ENCODE peak calls at places on chromosomes 13 and 19, in seven cellular contexts. One of them, this sample, is unnamed.

GRCh38 chr13:45179428-45179827 is 21.4 kb downstream of the KCTD4 start:
- DNase-seq in GM06990: no peak
- DNase-seq in thoracic aorta: no peak
- DNase-seq in PC-9: no peak
- DNase-seq in mammary epithelial cell: no peak
- DNase-seq in body of pancreas: no peak
- DNase-seq in neural progenitor cell: no peak
- DNase-seq in this sample: no peak

GRCh38 chr13:29156136-29156535 is 336.0 kb downstream of the MTUS2 start:
- DNase-seq in body of pancreas: no peak
- DNase-seq in thoracic aorta: no peak
- DNase-seq in mammary epithelial cell: no peak
- DNase-seq in neural progenitor cell: no peak
- DNase-seq in PC-9: no peak
- DNase-seq in GM06990: no peak
- DNase-seq in this sample: no peak

GRCh38 chr19:16205205-16206045 is 7.7 kb downstream of the AP1M1 start:
- DNase-seq in neural progenitor cell: no peak
- DNase-seq in GM06990: no peak
- DNase-seq in mammary epithelial cell: no peak
- DNase-seq in thoracic aorta: no peak
- DNase-seq in PC-9: no peak
- DNase-seq in body of pancreas: no peak
- DNase-seq in this sample: no peak

GRCh38 chr19:11261902-11262839 is at the start of gene DOCK6:
- DNase-seq in mammary epithelial cell: no peak
- DNase-seq in GM06990: no peak
- DNase-seq in body of pancreas: peak; percentile 44
- DNase-seq in PC-9: peak; percentile 24
- DNase-seq in neural progenitor cell: peak; percentile 80
- DNase-seq in thoracic aorta: no peak
- DNase-seq in this sample: no peak

GRCh38 chr13:52652980-52653303 is 306 bp downstream of the SUGT1 start:
- DNase-seq in thoracic aorta: peak; percentile 4
- DNase-seq in neural progenitor cell: no peak
- DNase-seq in PC-9: no peak
- DNase-seq in GM06990: no peak
- DNase-seq in body of pancreas: no peak
- DNase-seq in mammary epithelial cell: no peak
- DNase-seq in this sample: no peak

GRCh38 chr13:99143904-99144303 is 56.8 kb upstream of the UBAC2 start:
- DNase-seq in body of pancreas: no peak
- DNase-seq in neural progenitor cell: no peak
- DNase-seq in PC-9: no peak
- DNase-seq in GM06990: no peak
- DNase-seq in thoracic aorta: no peak
- DNase-seq in mammary epithelial cell: no peak
- DNase-seq in this sample: no peak

GRCh38 chr13:25214371-25215252 is 42.5 kb upstream of the AMER2 start:
- DNase-seq in thoracic aorta: no peak
- DNase-seq in mammary epithelial cell: peak; percentile 16
- DNase-seq in neural progenitor cell: no peak
- DNase-seq in PC-9: no peak
- DNase-seq in GM06990: no peak
- DNase-seq in body of pancreas: no peak
- DNase-seq in this sample: no peak

GRCh38 chr13:25453966-25454365 is 82.2 kb downstream of the ATP8A2 start:
- DNase-seq in neural progenitor cell: no peak
- DNase-seq in body of pancreas: no peak
- DNase-seq in thoracic aorta: no peak
- DNase-seq in mammary epithelial cell: no peak
- DNase-seq in PC-9: no peak
- DNase-seq in GM06990: no peak
- DNase-seq in this sample: no peak

GRCh38 chr19:7926727-7927604 is 1.0 kb upstream of the CTXN1 start:
- DNase-seq in mammary epithelial cell: no peak
- DNase-seq in PC-9: no peak
- DNase-seq in GM06990: peak; percentile 31
- DNase-seq in neural progenitor cell: no peak
- DNase-seq in body of pancreas: peak; percentile 18
- DNase-seq in thoracic aorta: no peak
- DNase-seq in this sample: no peak

GRCh38 chr19:11052391-11052790 is 36.9 kb upstream of the LDLR start:
- DNase-seq in neural progenitor cell: no peak
- DNase-seq in PC-9: no peak
- DNase-seq in mammary epithelial cell: no peak
- DNase-seq in thoracic aorta: no peak
- DNase-seq in GM06990: no peak
- DNase-seq in body of pancreas: no peak
- DNase-seq in this sample: no peak

GRCh38 chr19:46609511-46610412 is 8.6 kb downstream of the CALM3 start:
- DNase-seq in thoracic aorta: no peak
- DNase-seq in neural progenitor cell: no peak
- DNase-seq in PC-9: no peak
- DNase-seq in mammary epithelial cell: no peak
- DNase-seq in GM06990: no peak
- DNase-seq in body of pancreas: peak; percentile 9
- DNase-seq in this sample: no peak

GRCh38 chr13:70297219-70297618 is 189.0 kb upstream of the KLHL1 start:
- DNase-seq in mammary epithelial cell: no peak
- DNase-seq in GM06990: no peak
- DNase-seq in PC-9: no peak
- DNase-seq in neural progenitor cell: no peak
- DNase-seq in thoracic aorta: no peak
- DNase-seq in body of pancreas: no peak
- DNase-seq in this sample: no peak

GRCh38 chr13:40059540-40060232 is 404.2 kb downstream of the COG6 start:
- DNase-seq in mammary epithelial cell: peak; percentile 91
- DNase-seq in PC-9: no peak
- DNase-seq in GM06990: peak; percentile 38
- DNase-seq in body of pancreas: peak; percentile 71
- DNase-seq in thoracic aorta: no peak
- DNase-seq in neural progenitor cell: no peak
- DNase-seq in this sample: peak; percentile 57

GRCh38 chr13:76245920-76246319 is 609.8 kb downstream of the LMO7 start:
- DNase-seq in GM06990: no peak
- DNase-seq in body of pancreas: no peak
- DNase-seq in thoracic aorta: no peak
- DNase-seq in mammary epithelial cell: no peak
- DNase-seq in PC-9: no peak
- DNase-seq in neural progenitor cell: no peak
- DNase-seq in this sample: no peak

GRCh38 chr19:2269244-2270156 is 12.5 kb downstream of the PEAK3 start:
- DNase-seq in GM06990: peak; percentile 96
- DNase-seq in body of pancreas: peak; percentile 99
- DNase-seq in mammary epithelial cell: peak; percentile 94
- DNase-seq in neural progenitor cell: peak; percentile 98
- DNase-seq in thoracic aorta: peak; percentile 88
- DNase-seq in PC-9: peak; percentile 94
- DNase-seq in this sample: peak; percentile 79

GRCh38 chr13:109146393-109146792 is 517.0 kb downstream of the MYO16 start:
- DNase-seq in thoracic aorta: no peak
- DNase-seq in neural progenitor cell: no peak
- DNase-seq in GM06990: no peak
- DNase-seq in mammary epithelial cell: no peak
- DNase-seq in body of pancreas: no peak
- DNase-seq in PC-9: no peak
- DNase-seq in this sample: no peak

GRCh38 chr13:27425151-27425917 is 915 bp downstream of the GTF3A start:
- DNase-seq in thoracic aorta: no peak
- DNase-seq in GM06990: no peak
- DNase-seq in body of pancreas: no peak
- DNase-seq in neural progenitor cell: no peak
- DNase-seq in PC-9: peak; percentile 3
- DNase-seq in mammary epithelial cell: peak; percentile 26
- DNase-seq in this sample: no peak

GRCh38 chr13:48000559-48001126 is 430 bp downstream of the SUCLA2 start:
- DNase-seq in GM06990: no peak
- DNase-seq in body of pancreas: no peak
- DNase-seq in mammary epithelial cell: peak; percentile 32
- DNase-seq in thoracic aorta: no peak
- DNase-seq in neural progenitor cell: peak; percentile 55
- DNase-seq in PC-9: no peak
- DNase-seq in this sample: peak; percentile 2

GRCh38 chr13:47997384-47997783 is 3.7 kb downstream of the SUCLA2 start:
- DNase-seq in neural progenitor cell: no peak
- DNase-seq in thoracic aorta: no peak
- DNase-seq in GM06990: no peak
- DNase-seq in body of pancreas: no peak
- DNase-seq in PC-9: no peak
- DNase-seq in mammary epithelial cell: no peak
- DNase-seq in this sample: no peak

GRCh38 chr13:48004201-48004600 is 3.1 kb upstream of the SUCLA2 start:
- DNase-seq in body of pancreas: no peak
- DNase-seq in neural progenitor cell: no peak
- DNase-seq in mammary epithelial cell: no peak
- DNase-seq in PC-9: no peak
- DNase-seq in GM06990: no peak
- DNase-seq in thoracic aorta: no peak
- DNase-seq in this sample: no peak

GRCh38 chr13:47999973-48000372 is 1.1 kb downstream of the SUCLA2 start:
- DNase-seq in body of pancreas: no peak
- DNase-seq in thoracic aorta: no peak
- DNase-seq in neural progenitor cell: no peak
- DNase-seq in mammary epithelial cell: no peak
- DNase-seq in GM06990: no peak
- DNase-seq in PC-9: no peak
- DNase-seq in this sample: no peak

DNA sequence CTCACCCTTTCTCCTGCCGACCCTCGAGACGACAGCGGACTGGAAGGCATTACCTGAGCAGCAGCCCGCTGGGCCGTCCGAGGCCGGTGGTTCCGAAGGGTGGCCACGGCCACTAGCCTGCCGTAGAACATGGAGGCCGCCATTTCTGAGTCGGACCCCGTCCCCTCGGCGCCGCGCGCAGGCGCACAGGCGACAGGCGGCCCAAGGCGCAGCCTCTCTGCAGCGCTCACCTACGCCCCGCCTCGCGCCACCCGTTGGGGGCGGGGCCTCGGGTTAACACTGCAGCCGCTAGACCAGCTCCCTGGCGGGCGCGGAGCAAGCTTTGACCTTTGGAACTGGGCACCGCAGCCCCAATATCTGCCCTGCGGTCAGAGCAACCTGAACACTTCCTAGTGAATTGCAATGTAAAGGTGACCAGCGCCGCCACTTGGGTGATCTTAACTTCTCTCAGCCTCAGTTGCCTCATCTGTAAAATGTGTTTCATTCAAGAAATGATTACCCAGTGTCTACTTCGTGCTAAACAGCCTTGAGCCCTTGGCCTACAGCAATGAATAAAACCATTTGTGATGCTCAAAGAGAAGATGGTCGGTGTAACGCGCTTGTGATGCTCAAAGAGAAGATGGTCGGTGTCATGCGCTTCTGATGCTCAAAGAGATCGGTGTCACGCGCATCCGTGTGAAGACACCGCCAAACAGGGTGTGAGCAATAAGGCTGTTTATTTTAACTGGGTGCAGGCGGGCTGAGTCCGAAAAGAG is at the start of gene SUCLA2:
- DNase-seq in PC-9: peak; percentile 90
- DNase-seq in thoracic aorta: peak; percentile 54
- DNase-seq in mammary epithelial cell: peak; percentile 84
- DNase-seq in GM06990: peak; percentile 95
- DNase-seq in neural progenitor cell: peak; percentile 97
- DNase-seq in body of pancreas: peak; percentile 89
- DNase-seq in this sample: peak; percentile 61
- TF ChIP-seq CTCF in PC-9: no peak
- TF ChIP-seq CTCF in thoracic aorta: no peak
- TF ChIP-seq CTCF in mammary epithelial cell: no peak
- TF ChIP-seq CTCF in GM06990: no peak
- TF ChIP-seq CTCF in neural progenitor cell: no peak
- TF ChIP-seq CTCF in body of pancreas: no peak
- TF ChIP-seq CTCF in this sample: no peak

DNA sequence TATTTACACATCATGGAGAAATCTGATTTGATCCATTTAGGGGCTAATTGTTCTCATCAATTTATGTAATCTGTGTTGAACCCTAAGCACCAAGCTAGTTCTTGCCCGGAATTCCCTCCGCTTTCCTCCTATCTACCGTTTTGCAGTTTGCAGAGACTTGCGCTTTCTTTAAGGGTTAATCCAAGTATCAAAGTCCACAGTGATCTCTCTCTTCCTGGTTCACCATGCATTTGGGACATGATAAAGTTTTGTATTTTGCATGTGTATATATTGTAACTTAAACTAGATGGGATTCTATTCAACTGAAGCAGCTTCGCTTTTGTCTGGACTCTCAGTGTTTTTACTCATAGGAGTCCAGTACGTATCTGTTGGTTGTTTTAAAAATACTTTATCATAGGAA is 13.8 kb upstream of the KLF5 start:
- DNase-seq in body of pancreas: no peak
- DNase-seq in neural progenitor cell: no peak
- DNase-seq in thoracic aorta: no peak
- DNase-seq in GM06990: no peak
- DNase-seq in PC-9: no peak
- DNase-seq in mammary epithelial cell: no peak
- DNase-seq in this sample: no peak
- H3K4me3 ChIP-seq in body of pancreas: no peak overlapping the region
- H3K4me3 ChIP-seq in neural progenitor cell: no peak overlapping the region
- H3K4me3 ChIP-seq in thoracic aorta: no peak overlapping the region
- H3K4me3 ChIP-seq in GM06990: no peak overlapping the region
- H3K4me3 ChIP-seq in PC-9: no peak overlapping the region
- H3K4me3 ChIP-seq in mammary epithelial cell: no peak overlapping the region
- H3K4me3 ChIP-seq in this sample: no peak overlapping the region

DNA sequence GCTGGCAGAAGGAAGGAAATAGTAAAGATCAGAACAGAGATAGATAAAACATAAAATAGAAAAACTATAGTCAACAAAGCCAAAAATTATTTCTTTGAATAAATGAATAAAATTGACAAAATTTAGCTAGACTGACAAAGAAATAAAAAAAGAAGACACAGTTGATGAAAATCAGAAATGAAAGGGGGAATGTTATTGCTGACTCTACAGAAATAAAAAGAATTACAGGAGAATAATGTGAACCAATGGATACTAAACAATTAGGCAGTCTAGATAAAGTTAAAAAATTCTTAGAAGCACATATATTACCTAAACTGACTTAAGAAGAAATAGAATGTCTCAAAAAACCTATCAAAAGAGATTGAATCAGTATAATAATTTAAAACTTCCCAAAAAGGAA is 933.8 kb downstream of the PCDH9 start:
- DNase-seq in body of pancreas: no peak
- DNase-seq in GM06990: no peak
- DNase-seq in thoracic aorta: no peak
- DNase-seq in PC-9: no peak
- DNase-seq in neural progenitor cell: no peak
- DNase-seq in mammary epithelial cell: no peak
- DNase-seq in this sample: no peak
- TF ChIP-seq CTCF in body of pancreas: no peak
- TF ChIP-seq CTCF in GM06990: no peak
- TF ChIP-seq CTCF in thoracic aorta: no peak
- TF ChIP-seq CTCF in PC-9: no peak
- TF ChIP-seq CTCF in neural progenitor cell: no peak
- TF ChIP-seq CTCF in mammary epithelial cell: no peak
- TF ChIP-seq CTCF in this sample: no peak

GRCh38 chr19:652467-653389 is 10.3 kb downstream of the RNF126 start:
- DNase-seq in body of pancreas: no peak
- DNase-seq in mammary epithelial cell: no peak
- DNase-seq in GM06990: no peak
- DNase-seq in thoracic aorta: no peak
- DNase-seq in neural progenitor cell: no peak
- DNase-seq in PC-9: no peak
- DNase-seq in this sample: no peak
- H3K4me3 ChIP-seq in body of pancreas: no peak overlapping the region
- H3K4me3 ChIP-seq in mammary epithelial cell: no peak overlapping the region
- H3K4me3 ChIP-seq in GM06990: no peak overlapping the region
- H3K4me3 ChIP-seq in thoracic aorta: no peak overlapping the region
- H3K4me3 ChIP-seq in neural progenitor cell: no peak overlapping the region
- H3K4me3 ChIP-seq in PC-9: no peak overlapping the region
- H3K4me3 ChIP-seq in this sample: no peak overlapping the region

This sample was measured in GM12864.